ENCODE peak calls at places on chromosomes 13 and 19, in nine cellular contexts. G is activated CD4-positive, CD25-positive, alpha-beta regulatory T cell treated with anti-CD3 and anti-CD28 coated beads, Interleukin-2, amount 50 U/mL, for 16 hours; D is neural progenitor cell; Y is Right ventricle myocardium superior; R is type B pancreatic cell; Q is T-cell; P is HFFc6; H is endothelial cell; M is pulmonary artery endothelial cell. S is an unnamed sample.

GRCh38 chr13:48859168-48860105 is 116.3 kb upstream of the FNDC3A start:
- DNase-seq in G (no peak), D (no peak), Y (no peak), R (no peak), Q (no peak), P (no peak), H (no peak), M (no peak), S (no peak)

GRCh38 chr13:112943309-112944125 is 25.5 kb upstream of the MCF2L start:
- DNase-seq in G (no peak), D (peak), Y (peak), R (peak), Q (no peak), P (no peak), H (peak), M (no peak), S (peak)

GRCh38 chr13:113815151-113816058 is 48.5 kb downstream of the GAS6 start:
- DNase-seq in G (no peak), D (no peak), Y (peak), R (no peak), Q (no peak), P (no peak), H (no peak), M (no peak), S (no peak)

GRCh38 chr13:32947886-32948285 is 68.3 kb upstream of the KL start:
- DNase-seq in G (no peak), D (peak), Y (no peak), R (no peak), Q (no peak), P (no peak), H (peak), M (no peak), S (no peak)

GRCh38 chr13:20988033-20988908 is 73.1 kb downstream of the LATS2 start:
- DNase-seq in G (no peak), D (no peak), Y (no peak), R (peak), Q (no peak), P (no peak), H (no peak), M (no peak), S (no peak)

GRCh38 chr19:42985588-42985987 is 40.7 kb downstream of the PSG11 start:
- DNase-seq in G (no peak), D (no peak), Y (no peak), R (no peak), Q (no peak), P (no peak), H (no peak), M (no peak), S (no peak)

GRCh38 chr13:109629737-109630136 is 156.6 kb downstream of the IRS2 start:
- DNase-seq in G (no peak), D (no peak), Y (no peak), R (no peak), Q (no peak), P (no peak), H (no peak), M (no peak), S (no peak)

GRCh38 chr13:24272452-24273161 is 36.8 kb upstream of the C1QTNF9 start:
- DNase-seq in G (no peak), D (no peak), Y (no peak), R (no peak), Q (no peak), P (no peak), H (no peak), M (no peak), S (no peak)

S was measured in cardiac muscle cell.